ENCODE peak calls at places on chromosome 17, in four cellular contexts. P is NCI-H1436 treated with DMSO at 0.1 percent for 48 hours, H is MCF 10A, W is heart right ventricle. I is an unnamed sample.

GRCh38 chr17:8887834-8888703 is 20.6 kb upstream of the PIK3R6 start:
- DNase-seq in P (no peak), W (peak; percentile 54), H (peak; percentile 29), I (no peak)

GRCh38 chr17:73798111-73798748 is 154.0 kb upstream of the SDK2 start:
- DNase-seq in W (no peak), P (no peak), H (peak; percentile 99), I (peak; percentile 99)

GRCh38 chr17:8304181-8304910 is 5.7 kb upstream of the ARHGEF15 start:
- DNase-seq in W (no peak), P (no peak), H (no peak), I (no peak)

GRCh38 chr17:62653831-62654829 is 26.7 kb downstream of the MRC2 start:
- DNase-seq in P (no peak), H (no peak), W (peak; percentile 87), I (no peak)

GRCh38 chr17:51427259-51428255 is 167.2 kb downstream of the UTP18 start:
- DNase-seq in W (no peak), P (no peak), H (no peak), I (no peak)

GRCh38 chr17:35775039-35775438 is 14.4 kb downstream of the C17orf50 start:
- DNase-seq in P (no peak), H (no peak), W (no peak), I (no peak)

GRCh38 chr17:59516451-59516850 is 49.0 kb upstream of the DHX40 start:
- DNase-seq in H (no peak), W (no peak), P (no peak), I (no peak)

GRCh38 chr17:40722146-40722720 is 18.7 kb upstream of the KRT24 start:
- DNase-seq in P (no peak), W (no peak), H (no peak), I (peak; percentile 83)

GRCh38 chr17:145671-146541 is 8.5 kb downstream of the SCGB1C2 start:
- DNase-seq in W (no peak), H (no peak), P (no peak), I (no peak)

GRCh38 chr17:20156196-20157077 is 147.3 kb downstream of the SPECC1 start:
- DNase-seq in P (no peak), H (peak; percentile 80), W (peak; percentile 28), I (peak; percentile 53)

GRCh38 chr17:3385869-3386816 is at the start of gene OR3A2:
- DNase-seq in W (no peak), P (no peak), H (no peak), I (no peak)

GRCh38 chr17:56110463-56111138 is 42.7 kb upstream of the ANKFN1 start:
- DNase-seq in W (no peak), H (no peak), P (no peak), I (peak; percentile 33)

GRCh38 chr17:50583636-50584035 is 23.1 kb downstream of the CACNA1G start:
- DNase-seq in H (no peak), W (peak; percentile 51), P (no peak), I (no peak)

GRCh38 chr17:40338058-40338457 is 26.5 kb downstream of the GJD3 start:
- DNase-seq in H (no peak), P (no peak), W (no peak), I (no peak)

GRCh38 chr17:64150237-64151015 is 20.5 kb upstream of the ERN1 start:
- DNase-seq in P (no peak), H (peak; percentile 73), W (no peak), I (peak; percentile 51)

GRCh38 chr17:142102-142661 is 4.8 kb downstream of the SCGB1C2 start:
- DNase-seq in P (no peak), H (peak; percentile 16), W (no peak), I (peak; percentile 49)

GRCh38 chr17:63276821-63277220 is 169.3 kb downstream of the CYB561 start:
- DNase-seq in P (no peak), W (no peak), H (no peak), I (no peak)

GRCh38 chr17:40224707-40225092 is 5.6 kb downstream of the WIPF2 start:
- DNase-seq in P (no peak), H (peak; percentile 9), W (no peak), I (peak; percentile 44)

GRCh38 chr17:4897785-4898184 is 1.6 kb upstream of the C17orf107 start:
- DNase-seq in W (no peak), H (no peak), P (no peak), I (no peak)

GRCh38 chr17:58391302-58391984 is 25.9 kb downstream of the RNF43 start:
- DNase-seq in H (peak; percentile 97), P (peak; percentile 53), W (no peak), I (peak; percentile 97)

GRCh38 chr17:7328840-7329359 is at the start of gene NEURL4:
- DNase-seq in W (no peak), P (no peak), H (no peak), I (no peak)

GRCh38 chr17:65365209-65365608 is 196.2 kb downstream of the AXIN2 start:
- DNase-seq in W (no peak), H (no peak), P (no peak), I (no peak)

GRCh38 chr17:17096438-17097178 is 54.4 kb downstream of the MPRIP start:
- DNase-seq in H (peak; percentile 11), P (no peak), W (no peak), I (no peak)

GRCh38 chr17:73968680-73969079 is 234.8 kb upstream of the RPL38 start:
- DNase-seq in P (no peak), H (no peak), W (no peak), I (no peak)

GRCh38 chr17:80389011-80389995 is 25.7 kb upstream of the ENDOV start:
- DNase-seq in W (no peak), P (no peak), H (no peak), I (no peak)

GRCh38 chr17:1907818-1908698 is 78.3 kb downstream of the RPA1 start:
- DNase-seq in P (no peak), W (no peak), H (no peak), I (no peak)

GRCh38 chr17:64984776-64985521 is 65.7 kb upstream of the LRRC37A3 start:
- DNase-seq in W (no peak), H (no peak), P (no peak), I (peak; percentile 52)

GRCh38 chr17:72416054-72416691 is 295.4 kb downstream of the SOX9 start:
- DNase-seq in H (peak; percentile 96), W (no peak), P (no peak), I (no peak)

GRCh38 chr17:48960834-48961515 is 7.4 kb downstream of the GIP start:
- DNase-seq in W (no peak), H (no peak), P (no peak), I (no peak)

GRCh38 chr17:17763734-17764133 is 73.1 kb downstream of the SREBF1 start:
- DNase-seq in P (no peak), H (no peak), W (no peak), I (no peak)

GRCh38 chr17:33637534-33637933 is 344.4 kb upstream of the ASIC2 start:
- DNase-seq in P (no peak), W (no peak), H (no peak), I (no peak)

GRCh38 chr17:41521574-41522261 is 3.0 kb upstream of the KRT15 start:
- DNase-seq in H (peak; percentile 87), P (no peak), W (no peak), I (peak; percentile 81)

GRCh38 chr17:48747445-48748363 is 19.2 kb upstream of the HOXB13 start:
- DNase-seq in H (no peak), P (no peak), W (no peak), I (no peak)

GRCh38 chr17:81895400-81895799 is 3.9 kb downstream of the ANAPC11 start:
- DNase-seq in W (no peak), P (no peak), H (no peak), I (no peak)

GRCh38 chr17:28466001-28466400 is 7.4 kb upstream of the SLC13A2 start:
- DNase-seq in W (no peak), H (no peak), P (no peak), I (no peak)

GRCh38 chr17:55433029-55433628 is 11.5 kb upstream of the MMD start:
- DNase-seq in W (no peak), H (peak; percentile 87), P (no peak), I (peak; percentile 91)

GRCh38 chr17:62704381-62704971 is 77.0 kb downstream of the MRC2 start:
- DNase-seq in H (peak; percentile 86), W (no peak), P (no peak), I (peak; percentile 68)

GRCh38 chr17:59361916-59362810 is 30.7 kb downstream of the YPEL2 start:
- DNase-seq in H (peak; percentile 56), P (no peak), W (no peak), I (peak; percentile 99)

GRCh38 chr17:2138768-2139167 is 83.9 kb downstream of the HIC1 start:
- DNase-seq in P (no peak), H (peak; percentile 50), W (no peak), I (peak; percentile 61)